ENCODE peak calls at places on chromosomes 6 and 20, in eight cellular contexts. One of them, this sample, is unnamed.

GRCh38 chr20:50292324-50293243 is 102.0 kb downstream of the CEBPB start:
- DNase-seq in testis: peak
- DNase-seq in nephron progenitor cell: peak
- DNase-seq in endothelial cell of umbilical vein: peak
- DNase-seq in BJ: peak
- DNase-seq in GM06990: no peak
- DNase-seq in endothelial cell: no peak
- DNase-seq in fibroblast of the aortic adventitia: peak
- DNase-seq in this sample: no peak

GRCh38 chr6:160510199-160510598 is 153.9 kb downstream of the LPA start:
- DNase-seq in testis: no peak
- DNase-seq in nephron progenitor cell: no peak
- DNase-seq in endothelial cell of umbilical vein: no peak
- DNase-seq in BJ: no peak
- DNase-seq in GM06990: no peak
- DNase-seq in endothelial cell: no peak
- DNase-seq in fibroblast of the aortic adventitia: peak
- DNase-seq in this sample: no peak

GRCh38 chr6:45830441-45831139 is 185.1 kb downstream of the CLIC5 start:
- DNase-seq in testis: no peak
- DNase-seq in nephron progenitor cell: no peak
- DNase-seq in endothelial cell of umbilical vein: no peak
- DNase-seq in BJ: no peak
- DNase-seq in GM06990: peak
- DNase-seq in endothelial cell: no peak
- DNase-seq in fibroblast of the aortic adventitia: no peak
- DNase-seq in this sample: peak

GRCh38 chr20:60220655-60221054 is 262.4 kb downstream of the CDH26 start:
- DNase-seq in testis: no peak
- DNase-seq in nephron progenitor cell: no peak
- DNase-seq in endothelial cell of umbilical vein: no peak
- DNase-seq in BJ: no peak
- DNase-seq in GM06990: no peak
- DNase-seq in endothelial cell: no peak
- DNase-seq in fibroblast of the aortic adventitia: no peak
- DNase-seq in this sample: no peak

GRCh38 chr6:158737710-158738615 is 81.2 kb downstream of the EZR start:
- DNase-seq in testis: no peak
- DNase-seq in nephron progenitor cell: no peak
- DNase-seq in endothelial cell of umbilical vein: no peak
- DNase-seq in BJ: no peak
- DNase-seq in GM06990: no peak
- DNase-seq in endothelial cell: no peak
- DNase-seq in fibroblast of the aortic adventitia: peak
- DNase-seq in this sample: no peak

GRCh38 chr6:136549359-136550044 is 720 bp downstream of the MAP7 start:
- DNase-seq in testis: peak
- DNase-seq in nephron progenitor cell: peak
- DNase-seq in endothelial cell of umbilical vein: no peak
- DNase-seq in BJ: no peak
- DNase-seq in GM06990: peak
- DNase-seq in endothelial cell: peak
- DNase-seq in fibroblast of the aortic adventitia: no peak
- DNase-seq in this sample: no peak

GRCh38 chr6:105902401-105903031 is 183.6 kb upstream of the PRDM1 start:
- DNase-seq in testis: no peak
- DNase-seq in nephron progenitor cell: no peak
- DNase-seq in endothelial cell of umbilical vein: no peak
- DNase-seq in BJ: peak
- DNase-seq in GM06990: no peak
- DNase-seq in endothelial cell: no peak
- DNase-seq in fibroblast of the aortic adventitia: peak
- DNase-seq in this sample: no peak

GRCh38 chr20:32995802-32996201 is 8.4 kb downstream of the SUN5 start:
- DNase-seq in testis: no peak
- DNase-seq in nephron progenitor cell: no peak
- DNase-seq in endothelial cell of umbilical vein: no peak
- DNase-seq in BJ: no peak
- DNase-seq in GM06990: no peak
- DNase-seq in endothelial cell: no peak
- DNase-seq in fibroblast of the aortic adventitia: no peak
- DNase-seq in this sample: no peak

GRCh38 chr6:11258260-11259237 is 26.1 kb upstream of the NEDD9 start:
- DNase-seq in testis: no peak
- DNase-seq in nephron progenitor cell: no peak
- DNase-seq in endothelial cell of umbilical vein: no peak
- DNase-seq in BJ: no peak
- DNase-seq in GM06990: no peak
- DNase-seq in endothelial cell: no peak
- DNase-seq in fibroblast of the aortic adventitia: no peak
- DNase-seq in this sample: no peak

GRCh38 chr6:167141667-167142432 is 15.9 kb downstream of the GPR31 start:
- DNase-seq in testis: peak
- DNase-seq in nephron progenitor cell: peak
- DNase-seq in endothelial cell of umbilical vein: peak
- DNase-seq in BJ: no peak
- DNase-seq in GM06990: peak
- DNase-seq in endothelial cell: peak
- DNase-seq in fibroblast of the aortic adventitia: peak
- DNase-seq in this sample: peak

GRCh38 chr6:129007819-129008218 is 124.9 kb downstream of the LAMA2 start:
- DNase-seq in testis: no peak
- DNase-seq in nephron progenitor cell: no peak
- DNase-seq in endothelial cell of umbilical vein: no peak
- DNase-seq in BJ: no peak
- DNase-seq in GM06990: no peak
- DNase-seq in endothelial cell: no peak
- DNase-seq in fibroblast of the aortic adventitia: no peak
- DNase-seq in this sample: no peak

GRCh38 chr6:150857062-150857905 is 8.2 kb upstream of the MTHFD1L start:
- DNase-seq in testis: no peak
- DNase-seq in nephron progenitor cell: no peak
- DNase-seq in endothelial cell of umbilical vein: peak
- DNase-seq in BJ: peak
- DNase-seq in GM06990: no peak
- DNase-seq in endothelial cell: no peak
- DNase-seq in fibroblast of the aortic adventitia: peak
- DNase-seq in this sample: no peak

GRCh38 chr6:110020888-110021287 is 42.8 kb downstream of the GPR6 start:
- DNase-seq in testis: no peak
- DNase-seq in nephron progenitor cell: no peak
- DNase-seq in endothelial cell of umbilical vein: no peak
- DNase-seq in BJ: no peak
- DNase-seq in GM06990: no peak
- DNase-seq in endothelial cell: peak
- DNase-seq in fibroblast of the aortic adventitia: no peak
- DNase-seq in this sample: no peak

GRCh38 chr20:20237093-20237959 is 130.6 kb upstream of the INSM1 start:
- DNase-seq in testis: peak
- DNase-seq in nephron progenitor cell: peak
- DNase-seq in endothelial cell of umbilical vein: peak
- DNase-seq in BJ: no peak
- DNase-seq in GM06990: no peak
- DNase-seq in endothelial cell: peak
- DNase-seq in fibroblast of the aortic adventitia: peak
- DNase-seq in this sample: peak

GRCh38 chr6:38341501-38341900 is 298.2 kb downstream of the BTBD9 start:
- DNase-seq in testis: no peak
- DNase-seq in nephron progenitor cell: no peak
- DNase-seq in endothelial cell of umbilical vein: no peak
- DNase-seq in BJ: no peak
- DNase-seq in GM06990: no peak
- DNase-seq in endothelial cell: no peak
- DNase-seq in fibroblast of the aortic adventitia: no peak
- DNase-seq in this sample: no peak

GRCh38 chr6:38339914-38340313 is 299.8 kb downstream of the BTBD9 start:
- DNase-seq in testis: no peak
- DNase-seq in nephron progenitor cell: no peak
- DNase-seq in endothelial cell of umbilical vein: no peak
- DNase-seq in BJ: no peak
- DNase-seq in GM06990: no peak
- DNase-seq in endothelial cell: no peak
- DNase-seq in fibroblast of the aortic adventitia: no peak
- DNase-seq in this sample: no peak

GRCh38 chr6:38336922-38337321 is 302.8 kb downstream of the BTBD9 start:
- DNase-seq in testis: no peak
- DNase-seq in nephron progenitor cell: no peak
- DNase-seq in endothelial cell of umbilical vein: no peak
- DNase-seq in BJ: no peak
- DNase-seq in GM06990: no peak
- DNase-seq in endothelial cell: no peak
- DNase-seq in fibroblast of the aortic adventitia: no peak
- DNase-seq in this sample: no peak

GRCh38 chr6:38337819-38338465 is 301.8 kb downstream of the BTBD9 start:
- DNase-seq in testis: no peak
- DNase-seq in nephron progenitor cell: no peak
- DNase-seq in endothelial cell of umbilical vein: peak
- DNase-seq in BJ: peak
- DNase-seq in GM06990: no peak
- DNase-seq in endothelial cell: no peak
- DNase-seq in fibroblast of the aortic adventitia: peak
- DNase-seq in this sample: no peak
- TF ChIP-seq CTCF in testis: no peak
- TF ChIP-seq CTCF in nephron progenitor cell: no peak
- TF ChIP-seq CTCF in endothelial cell of umbilical vein: no peak
- TF ChIP-seq CTCF in BJ: peak
- TF ChIP-seq CTCF in GM06990: no peak
- TF ChIP-seq CTCF in endothelial cell: no peak
- TF ChIP-seq CTCF in fibroblast of the aortic adventitia: peak
- TF ChIP-seq CTCF in this sample: no peak

DNA sequence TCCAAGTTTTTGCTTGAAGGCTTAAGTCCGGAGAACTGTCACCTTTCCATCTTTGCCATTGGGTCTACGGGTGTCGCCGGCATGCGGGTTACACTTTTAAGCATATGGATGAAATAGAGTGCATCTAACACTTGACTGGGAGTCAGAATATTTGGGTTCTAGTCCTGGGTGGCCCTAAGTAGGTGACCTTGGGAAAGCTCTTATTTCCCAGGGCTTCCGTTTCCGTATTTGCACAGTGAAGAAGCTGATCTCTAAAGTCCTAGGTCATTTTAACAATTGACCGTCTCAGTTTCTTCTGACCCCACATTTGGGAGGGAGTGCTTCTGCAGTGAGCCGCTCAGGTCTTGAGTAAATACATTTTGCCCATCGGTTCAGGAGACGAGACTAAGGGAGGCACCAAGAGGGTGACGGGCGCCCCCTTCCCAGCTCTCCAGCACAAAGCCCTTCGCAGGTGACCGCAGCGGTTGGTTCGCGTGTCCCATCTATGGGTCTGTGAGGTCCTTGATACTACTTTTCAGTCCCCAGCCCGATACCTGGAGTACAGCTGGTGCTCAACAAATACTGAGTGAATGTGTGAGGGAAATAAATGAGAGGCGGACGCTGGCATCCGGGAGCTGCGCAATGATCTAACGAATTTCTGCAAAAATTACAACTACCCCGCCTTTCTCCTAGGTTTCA is 580 bp upstream of the BLTP3A start:
- DNase-seq in testis: peak
- DNase-seq in nephron progenitor cell: peak
- DNase-seq in endothelial cell of umbilical vein: no peak
- DNase-seq in BJ: no peak
- DNase-seq in GM06990: no peak
- DNase-seq in endothelial cell: peak
- DNase-seq in fibroblast of the aortic adventitia: no peak
- DNase-seq in this sample: peak
- TF ChIP-seq CTCF in testis: no peak
- TF ChIP-seq CTCF in nephron progenitor cell: no peak
- TF ChIP-seq CTCF in endothelial cell of umbilical vein: peak
- TF ChIP-seq CTCF in BJ: peak
- TF ChIP-seq CTCF in GM06990: peak
- TF ChIP-seq CTCF in endothelial cell: no peak
- TF ChIP-seq CTCF in fibroblast of the aortic adventitia: peak
- TF ChIP-seq CTCF in this sample: peak

DNA sequence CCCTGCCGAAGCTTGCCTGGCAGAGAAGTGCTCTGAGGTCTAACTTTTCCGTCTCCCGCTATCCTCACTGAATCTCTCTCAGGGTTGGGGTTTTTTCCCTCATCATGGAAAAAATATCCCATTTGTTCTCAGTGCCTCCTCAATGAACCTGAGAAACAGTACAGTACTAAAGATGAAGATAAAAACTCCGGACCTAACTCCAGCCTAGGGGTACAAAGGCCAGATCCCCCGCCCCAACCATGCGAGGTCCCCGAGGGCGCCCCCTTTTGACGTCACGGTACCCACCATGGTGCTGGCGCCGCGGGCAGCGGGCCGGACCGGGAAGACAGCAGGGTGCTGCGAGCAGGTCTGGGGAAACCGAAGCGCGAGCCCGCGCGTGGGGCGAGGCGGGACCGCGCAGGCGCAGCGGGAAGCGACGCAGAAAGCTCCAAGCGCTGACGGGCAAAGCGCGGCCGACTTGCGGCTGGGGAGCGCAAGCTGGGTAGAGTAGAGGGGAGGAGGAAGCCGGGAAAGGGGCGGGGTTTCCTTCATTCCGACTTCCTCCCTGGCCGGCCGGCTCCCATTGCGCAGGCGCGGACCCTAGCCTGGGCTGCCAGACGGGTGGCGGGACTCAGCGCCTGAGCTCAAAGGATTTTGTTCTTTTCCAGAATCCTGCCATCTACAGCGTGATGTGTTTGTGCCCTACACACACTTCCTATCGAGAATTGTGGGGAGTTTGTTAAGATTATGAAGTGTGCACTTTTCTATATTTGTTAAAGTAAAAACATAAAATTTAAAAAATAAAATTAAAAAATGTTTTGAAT is at the start of gene LSM2:
- DNase-seq in testis: peak
- DNase-seq in nephron progenitor cell: peak
- DNase-seq in endothelial cell of umbilical vein: peak
- DNase-seq in BJ: peak
- DNase-seq in GM06990: peak
- DNase-seq in endothelial cell: peak
- DNase-seq in fibroblast of the aortic adventitia: peak
- DNase-seq in this sample: peak
- TF ChIP-seq CTCF in testis: no peak
- TF ChIP-seq CTCF in nephron progenitor cell: no peak
- TF ChIP-seq CTCF in endothelial cell of umbilical vein: peak
- TF ChIP-seq CTCF in BJ: peak
- TF ChIP-seq CTCF in GM06990: peak
- TF ChIP-seq CTCF in endothelial cell: peak
- TF ChIP-seq CTCF in fibroblast of the aortic adventitia: no peak
- TF ChIP-seq CTCF in this sample: peak

DNA sequence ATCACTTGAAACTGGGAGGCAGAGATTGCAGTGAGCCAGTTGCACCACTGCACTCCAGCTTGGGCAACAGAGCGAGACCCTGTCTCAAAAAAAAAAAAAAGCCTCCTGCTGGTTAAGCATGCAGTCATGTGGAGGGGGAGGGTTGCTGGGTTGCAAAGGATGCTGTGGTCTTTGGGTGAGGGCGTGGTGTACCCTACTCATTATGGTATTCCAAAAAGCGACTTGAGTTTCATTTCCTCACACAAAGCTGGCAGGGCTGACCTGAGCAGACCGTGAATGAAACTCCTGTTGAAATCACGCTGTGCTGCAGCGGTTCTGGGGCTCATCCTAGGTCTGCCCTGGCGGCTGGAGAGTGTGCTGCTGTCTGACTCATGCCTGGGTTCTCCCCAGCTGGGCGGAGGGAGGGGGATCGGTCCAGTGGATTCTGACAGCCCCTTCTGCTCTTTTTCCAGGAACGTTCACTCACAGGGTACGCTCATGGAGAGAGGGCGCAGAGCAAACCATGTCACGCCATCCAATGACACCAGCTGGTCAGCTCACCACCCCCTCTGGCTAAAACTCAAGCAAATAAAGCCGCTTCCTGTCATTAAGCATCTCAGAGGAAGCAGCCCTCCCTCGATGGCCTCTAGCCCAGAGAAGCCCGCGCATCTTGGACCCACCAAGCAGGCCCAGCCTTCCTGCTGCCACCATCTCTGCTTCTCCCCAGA is 166.2 kb downstream of the SCML4 start:
- DNase-seq in testis: no peak
- DNase-seq in nephron progenitor cell: no peak
- DNase-seq in endothelial cell of umbilical vein: peak
- DNase-seq in BJ: no peak
- DNase-seq in GM06990: peak
- DNase-seq in endothelial cell: no peak
- DNase-seq in fibroblast of the aortic adventitia: peak
- DNase-seq in this sample: peak
- TF ChIP-seq CTCF in testis: no peak
- TF ChIP-seq CTCF in nephron progenitor cell: no peak
- TF ChIP-seq CTCF in endothelial cell of umbilical vein: peak
- TF ChIP-seq CTCF in BJ: peak
- TF ChIP-seq CTCF in GM06990: peak
- TF ChIP-seq CTCF in endothelial cell: no peak
- TF ChIP-seq CTCF in fibroblast of the aortic adventitia: peak
- TF ChIP-seq CTCF in this sample: no peak